ENCODE peak calls at places on chromosomes 16 and 17, in ten cellular contexts. E is tibial nerve; Q is pulmonary artery endothelial cell; Z is ascending aorta; U is colonic mucosa; P is HuH-7.5; K is fibroblast of the conjunctiva; V is neural crest cell; F is progenitor cell of endocrine pancreas; Y is CD8-positive, alpha-beta memory T cell. M is an unnamed sample.

GRCh38 chr17:57553991-57554825 is 190.9 kb downstream of the CCDC182 start:
- DNase-seq in U (no peak), Z (no peak), P (no peak), K (no peak), Q (no peak), Y (no peak), V (no peak), E (no peak), F (no peak), M (no peak)

GRCh38 chr16:10081201-10081940 is 100.9 kb downstream of the GRIN2A start:
- DNase-seq in Q (no peak), K (no peak), Z (no peak), F (no peak), E (no peak), Y (no peak), V (no peak), P (no peak), U (no peak), M (no peak)

GRCh38 chr16:79298476-79299153 is 301.9 kb downstream of the MAF start:
- DNase-seq in F (no peak), Z (no peak), V (peak), P (no peak), E (no peak), U (no peak), Y (no peak), Q (no peak), K (no peak), M (no peak)

GRCh38 chr17:62819511-62820221 is 11.6 kb upstream of the MARCHF10 start:
- DNase-seq in U (no peak), Q (peak), V (peak), F (peak), P (peak), Y (no peak), K (peak), E (peak), Z (peak), M (peak)

GRCh38 chr17:28878981-28879380 is 18.6 kb downstream of the FLOT2 start:
- DNase-seq in E (no peak), K (peak), V (no peak), Z (no peak), P (peak), Q (no peak), F (no peak), U (peak), Y (no peak), M (peak)

GRCh38 chr17:9402590-9403199 is 172.9 kb downstream of the STX8 start:
- DNase-seq in F (no peak), P (peak), Q (no peak), Y (no peak), K (no peak), U (peak), E (no peak), V (peak), Z (no peak), M (peak)

GRCh38 chr17:41937970-41938851 is 7.8 kb downstream of the ODAD4 start:
- DNase-seq in Y (no peak), P (no peak), F (no peak), Q (no peak), V (no peak), K (no peak), U (no peak), Z (no peak), E (no peak), M (no peak)

GRCh38 chr16:86026916-86027315 is 128.0 kb downstream of the IRF8 start:
- DNase-seq in K (no peak), Y (no peak), F (no peak), E (no peak), Q (no peak), P (no peak), U (no peak), Z (no peak), V (no peak), M (no peak)

GRCh38 chr16:65414284-65414984 is 292.6 kb upstream of the CDH11 start:
- DNase-seq in V (no peak), U (no peak), P (no peak), F (no peak), E (no peak), Y (no peak), K (peak), Q (no peak), Z (no peak), M (peak)

GRCh38 chr17:81687770-81688541 is 4.1 kb downstream of the HGS start:
- DNase-seq in Y (no peak), U (no peak), V (no peak), K (no peak), Z (no peak), Q (no peak), E (no peak), P (no peak), F (no peak), M (no peak)

GRCh38 chr17:48307814-48308411 is 122.1 kb downstream of the SKAP1 start:
- DNase-seq in E (no peak), P (peak), Y (peak), Z (no peak), U (peak), K (peak), Q (peak), V (peak), F (peak), M (peak)

GRCh38 chr16:10526962-10527361 is 53.4 kb downstream of the EMP2 start:
- DNase-seq in Q (no peak), E (no peak), U (no peak), Y (no peak), F (no peak), P (no peak), K (no peak), V (no peak), Z (no peak), M (no peak)

GRCh38 chr17:5437721-5438317 is 1.1 kb downstream of the C1QBP start:
- DNase-seq in V (no peak), F (no peak), Y (no peak), E (no peak), Z (no peak), U (no peak), P (no peak), K (no peak), Q (no peak), M (no peak)

GRCh38 chr16:12461201-12461600 is 342.5 kb downstream of the CPPED1 start:
- DNase-seq in E (no peak), Z (no peak), Y (no peak), P (no peak), K (no peak), Q (no peak), V (no peak), U (no peak), F (no peak), M (no peak)

GRCh38 chr16:15822957-15823356 is 33.9 kb downstream of the MYH11 start:
- DNase-seq in Q (no peak), P (no peak), Z (peak), K (no peak), F (no peak), E (no peak), Y (no peak), V (no peak), U (no peak), M (no peak)

GRCh38 chr17:34565715-34566114 is 13.7 kb upstream of the TMEM132E start:
- DNase-seq in Y (no peak), F (no peak), K (no peak), V (no peak), P (no peak), E (no peak), Q (no peak), U (no peak), Z (no peak), M (no peak)

GRCh38 chr17:44751806-44752205 is 7.0 kb upstream of the ADAM11 start:
- DNase-seq in Q (no peak), P (no peak), Y (no peak), V (no peak), E (no peak), F (no peak), K (no peak), Z (no peak), U (no peak), M (no peak)